ENCODE peak calls at places on chromosome 3, in eight cellular contexts. N is A549, S is HepG2, X is HCT116, B is H1, F is K562, W is SK-N-SH, L is GM12878. J is an unnamed sample.

GRCh38 chr3:66561374-66561773 is 60.6 kb upstream of the LRIG1 start:
- DNase-seq in N (no peak), S (no peak), X (no peak), B (no peak), F (no peak), W (no peak), L (no peak), J (peak)

GRCh38 chr3:150236683-150237082 is 171.4 kb upstream of the TSC22D2 start:
- DNase-seq in N (no peak), S (no peak), X (no peak), B (no peak), F (no peak), W (no peak), L (no peak), J (no peak)

GRCh38 chr3:167816953-167817352 is 81.4 kb downstream of the SERPINI1 start:
- DNase-seq in N (no peak), S (no peak), X (no peak), B (no peak), F (no peak), W (no peak), L (no peak), J (no peak)

GRCh38 chr3:196789773-196790419 is 50.2 kb downstream of the PAK2 start:
- DNase-seq in N (peak), S (peak), X (no peak), B (no peak), F (no peak), W (no peak), L (no peak), J (no peak)

GRCh38 chr3:80018375-80018774 is 250.6 kb upstream of the ROBO1 start:
- DNase-seq in N (no peak), S (no peak), X (no peak), B (no peak), F (no peak), W (no peak), L (no peak), J (no peak)

GRCh38 chr3:53794597-53794996 is 51.6 kb downstream of the CHDH start:
- DNase-seq in N (no peak), S (no peak), X (no peak), B (no peak), F (no peak), W (no peak), L (no peak), J (peak)

GRCh38 chr3:160980740-160981139 is 124.4 kb downstream of the B3GALNT1 start:
- DNase-seq in N (no peak), S (no peak), X (no peak), B (no peak), F (no peak), W (no peak), L (no peak), J (no peak)

GRCh38 chr3:157789162-157789561 is 285.9 kb upstream of the VEPH1 start:
- DNase-seq in N (no peak), S (no peak), X (peak), B (no peak), F (no peak), W (no peak), L (no peak), J (no peak)

GRCh38 chr3:15676259-15676658 is 74.7 kb downstream of the BTD start:
- DNase-seq in N (no peak), S (no peak), X (no peak), B (no peak), F (no peak), W (no peak), L (no peak), J (peak)

GRCh38 chr3:58009749-58010535 is 1.7 kb downstream of the FLNB start:
- DNase-seq in N (peak), S (no peak), X (no peak), B (no peak), F (no peak), W (no peak), L (no peak), J (no peak)

GRCh38 chr3:58010562-58010961 is 2.3 kb downstream of the FLNB start:
- DNase-seq in N (no peak), S (no peak), X (no peak), B (no peak), F (no peak), W (peak), L (no peak), J (peak)

GRCh38 chr3:58008140-58009025 is at the start of gene FLNB:
- DNase-seq in N (peak), S (peak), X (peak), B (no peak), F (peak), W (peak), L (no peak), J (peak)

GRCh38 chr3:58011580-58011979 is 3.4 kb downstream of the FLNB start:
- DNase-seq in N (no peak), S (no peak), X (no peak), B (no peak), F (no peak), W (no peak), L (no peak), J (no peak)

DNA sequence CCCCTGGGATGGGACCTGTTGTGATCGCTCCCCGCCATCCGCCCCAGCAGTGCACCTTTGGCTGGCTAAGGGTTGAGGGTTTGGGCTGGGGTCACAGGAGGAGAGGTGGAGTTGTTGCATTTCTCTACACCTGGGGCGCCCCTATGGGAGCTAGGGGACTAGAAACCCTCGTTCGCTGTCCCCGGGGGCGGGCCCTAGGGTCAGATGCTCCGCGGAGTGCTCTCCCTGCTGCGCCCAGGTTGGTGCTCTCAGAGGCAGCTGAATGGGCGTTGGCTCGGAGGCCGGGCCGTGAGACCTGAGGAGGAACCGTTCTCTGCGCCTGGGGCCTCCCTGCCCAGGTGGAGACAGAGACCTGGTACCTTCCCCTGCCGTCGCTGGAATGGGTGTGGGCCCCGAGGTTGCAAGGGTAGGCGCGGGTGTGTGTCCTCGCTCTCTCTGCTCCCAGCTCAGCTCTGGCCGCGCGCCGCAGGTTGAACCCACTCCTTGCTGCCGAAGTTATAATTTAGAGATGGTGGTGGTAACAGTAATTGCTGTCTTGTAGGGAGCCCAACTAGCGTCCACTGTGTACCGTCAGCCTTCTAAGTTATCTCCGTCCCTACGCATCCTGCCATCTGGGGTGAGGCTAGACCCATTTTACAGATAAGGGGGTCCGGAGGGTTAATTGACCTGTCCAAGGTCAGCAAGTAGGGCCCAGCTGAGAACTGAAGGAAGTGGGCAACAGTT is 965 bp downstream of the FLNB start:
- DNase-seq in N (no peak), S (no peak), X (no peak), B (no peak), F (peak), W (peak), L (no peak), J (no peak)
- TF ChIP-seq RAD21 in N (no peak), S (no peak), X (peak), B (no peak), F (no peak), W (no peak), L (no peak), J (no peak)

GRCh38 chr3:44415421-44415820 is 62.0 kb downstream of the ZNF445 start:
- DNase-seq in N (no peak), S (no peak), X (no peak), B (no peak), F (no peak), W (no peak), L (no peak), J (no peak)

GRCh38 chr3:44416031-44417030 is 61.1 kb downstream of the ZNF445 start:
- DNase-seq in N (no peak), S (no peak), X (no peak), B (no peak), F (no peak), W (no peak), L (no peak), J (no peak)

GRCh38 chr3:44411031-44411645 is 66.3 kb downstream of the ZNF445 start:
- DNase-seq in N (no peak), S (no peak), X (no peak), B (no peak), F (no peak), W (no peak), L (no peak), J (no peak)

GRCh38 chr3:44412365-44412764 is 65.1 kb downstream of the ZNF445 start:
- DNase-seq in N (no peak), S (no peak), X (no peak), B (no peak), F (no peak), W (no peak), L (no peak), J (no peak)

GRCh38 chr3:44414517-44415090 is 62.9 kb downstream of the ZNF445 start:
- DNase-seq in N (no peak), S (peak), X (no peak), B (no peak), F (no peak), W (no peak), L (no peak), J (no peak)
- TF ChIP-seq RAD21 in N (no peak), S (no peak), X (no peak), B (no peak), F (no peak), W (no peak), L (no peak), J (no peak)

GRCh38 chr3:135694142-135694541 is 271.4 kb upstream of the PPP2R3A start:
- DNase-seq in N (no peak), S (no peak), X (no peak), B (peak), F (no peak), W (no peak), L (no peak), J (no peak)
- TF ChIP-seq RAD21 in N (no peak), S (no peak), X (no peak), B (no peak), F (no peak), W (no peak), L (no peak), J (no peak)

DNA sequence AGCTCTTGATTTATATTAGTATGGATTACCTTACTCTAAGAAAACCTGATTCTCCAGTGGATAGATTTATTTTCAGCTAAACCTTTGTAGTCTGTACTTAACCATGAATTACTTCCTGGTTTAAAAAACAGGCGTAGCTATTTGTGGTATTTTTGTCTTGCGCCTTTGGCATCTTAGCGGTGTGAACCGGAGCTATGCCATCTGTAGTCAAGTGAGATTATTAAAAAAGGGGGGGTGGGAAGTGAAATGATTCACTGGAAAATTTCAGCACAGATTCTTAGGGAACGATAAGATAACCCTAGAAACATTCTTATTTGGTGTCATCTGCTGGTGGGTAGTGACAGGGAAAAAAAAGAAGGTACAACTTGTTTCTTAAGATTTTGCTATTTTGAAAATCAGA is 44.2 kb downstream of the PSMD6 start:
- DNase-seq in N (no peak), S (no peak), X (no peak), B (no peak), F (no peak), W (no peak), L (no peak), J (no peak)
- TF ChIP-seq RAD21 in N (no peak), S (no peak), X (no peak), B (no peak), F (no peak), W (no peak), L (no peak), J (no peak)

J was measured in IMR-90.